ENCODE peak calls at places on chromosomes 12 and 14, in four cellular contexts. One of them, this sample, is unnamed.

GRCh38 chr14:104157303-104157928 is 19.0 kb downstream of the KIF26A start:
- DNase-seq in activated B cell treated with CpG ODN at 0.5 μM for 24 hours: no peak
- DNase-seq in stimulated activated CD4-positive, alpha-beta T cell treated with anti-CD3 and anti-CD28 coated beads, Interleukin-4, amount 100 ng/mL, for 1 hour: no peak
- DNase-seq in AG09319: no peak
- DNase-seq in this sample: no peak

GRCh38 chr14:55884819-55885218 is 233.4 kb upstream of the PELI2 start:
- DNase-seq in AG09319: no peak
- DNase-seq in stimulated activated CD4-positive, alpha-beta T cell treated with anti-CD3 and anti-CD28 coated beads, Interleukin-4, amount 100 ng/mL, for 1 hour: no peak
- DNase-seq in activated B cell treated with CpG ODN at 0.5 μM for 24 hours: no peak
- DNase-seq in this sample: peak

GRCh38 chr14:68604822-68605221 is 188.0 kb downstream of the ZFP36L1 start:
- DNase-seq in activated B cell treated with CpG ODN at 0.5 μM for 24 hours: no peak
- DNase-seq in AG09319: no peak
- DNase-seq in stimulated activated CD4-positive, alpha-beta T cell treated with anti-CD3 and anti-CD28 coated beads, Interleukin-4, amount 100 ng/mL, for 1 hour: no peak
- DNase-seq in this sample: no peak

GRCh38 chr12:108565976-108566375 is 3.6 kb downstream of the ISCU start:
- DNase-seq in AG09319: peak
- DNase-seq in stimulated activated CD4-positive, alpha-beta T cell treated with anti-CD3 and anti-CD28 coated beads, Interleukin-4, amount 100 ng/mL, for 1 hour: peak
- DNase-seq in activated B cell treated with CpG ODN at 0.5 μM for 24 hours: peak
- DNase-seq in this sample: peak

GRCh38 chr12:127560041-127560478 is 706.9 kb upstream of the TMEM132C start:
- DNase-seq in activated B cell treated with CpG ODN at 0.5 μM for 24 hours: no peak
- DNase-seq in stimulated activated CD4-positive, alpha-beta T cell treated with anti-CD3 and anti-CD28 coated beads, Interleukin-4, amount 100 ng/mL, for 1 hour: no peak
- DNase-seq in AG09319: no peak
- DNase-seq in this sample: no peak

GRCh38 chr12:59559702-59560101 is 36.1 kb upstream of the SLC16A7 start:
- DNase-seq in activated B cell treated with CpG ODN at 0.5 μM for 24 hours: no peak
- DNase-seq in stimulated activated CD4-positive, alpha-beta T cell treated with anti-CD3 and anti-CD28 coated beads, Interleukin-4, amount 100 ng/mL, for 1 hour: no peak
- DNase-seq in AG09319: no peak
- DNase-seq in this sample: no peak

GRCh38 chr12:77998236-77998786 is 167.6 kb downstream of the NAV3 start:
- DNase-seq in AG09319: no peak
- DNase-seq in stimulated activated CD4-positive, alpha-beta T cell treated with anti-CD3 and anti-CD28 coated beads, Interleukin-4, amount 100 ng/mL, for 1 hour: no peak
- DNase-seq in activated B cell treated with CpG ODN at 0.5 μM for 24 hours: no peak
- DNase-seq in this sample: no peak

GRCh38 chr12:85821759-85822158 is 14.4 kb downstream of the RASSF9 start:
- DNase-seq in AG09319: no peak
- DNase-seq in stimulated activated CD4-positive, alpha-beta T cell treated with anti-CD3 and anti-CD28 coated beads, Interleukin-4, amount 100 ng/mL, for 1 hour: no peak
- DNase-seq in activated B cell treated with CpG ODN at 0.5 μM for 24 hours: no peak
- DNase-seq in this sample: no peak

GRCh38 chr12:122834921-122835692 is at the start of gene HIP1R:
- DNase-seq in activated B cell treated with CpG ODN at 0.5 μM for 24 hours: peak
- DNase-seq in stimulated activated CD4-positive, alpha-beta T cell treated with anti-CD3 and anti-CD28 coated beads, Interleukin-4, amount 100 ng/mL, for 1 hour: peak
- DNase-seq in AG09319: no peak
- DNase-seq in this sample: peak

GRCh38 chr12:81077329-81077685 is 572 bp upstream of the ACSS3 start:
- DNase-seq in activated B cell treated with CpG ODN at 0.5 μM for 24 hours: no peak
- DNase-seq in AG09319: no peak
- DNase-seq in stimulated activated CD4-positive, alpha-beta T cell treated with anti-CD3 and anti-CD28 coated beads, Interleukin-4, amount 100 ng/mL, for 1 hour: no peak
- DNase-seq in this sample: peak

GRCh38 chr12:80937391-80938238 is at the start of gene LIN7A:
- DNase-seq in AG09319: no peak
- DNase-seq in activated B cell treated with CpG ODN at 0.5 μM for 24 hours: no peak
- DNase-seq in stimulated activated CD4-positive, alpha-beta T cell treated with anti-CD3 and anti-CD28 coated beads, Interleukin-4, amount 100 ng/mL, for 1 hour: no peak
- DNase-seq in this sample: peak

GRCh38 chr14:60655898-60656754 is 6.8 kb upstream of the SIX1 start:
- DNase-seq in stimulated activated CD4-positive, alpha-beta T cell treated with anti-CD3 and anti-CD28 coated beads, Interleukin-4, amount 100 ng/mL, for 1 hour: no peak
- DNase-seq in AG09319: no peak
- DNase-seq in activated B cell treated with CpG ODN at 0.5 μM for 24 hours: no peak
- DNase-seq in this sample: no peak

GRCh38 chr14:90045608-90046007 is 16.2 kb upstream of the KCNK13 start:
- DNase-seq in AG09319: no peak
- DNase-seq in stimulated activated CD4-positive, alpha-beta T cell treated with anti-CD3 and anti-CD28 coated beads, Interleukin-4, amount 100 ng/mL, for 1 hour: no peak
- DNase-seq in activated B cell treated with CpG ODN at 0.5 μM for 24 hours: no peak
- DNase-seq in this sample: no peak

GRCh38 chr14:64572721-64573508 is 23.2 kb downstream of the PPP1R36 start:
- DNase-seq in activated B cell treated with CpG ODN at 0.5 μM for 24 hours: no peak
- DNase-seq in stimulated activated CD4-positive, alpha-beta T cell treated with anti-CD3 and anti-CD28 coated beads, Interleukin-4, amount 100 ng/mL, for 1 hour: no peak
- DNase-seq in AG09319: no peak
- DNase-seq in this sample: no peak

GRCh38 chr12:82687020-82687951 is 580 bp downstream of the TMTC2 start:
- DNase-seq in AG09319: no peak
- DNase-seq in stimulated activated CD4-positive, alpha-beta T cell treated with anti-CD3 and anti-CD28 coated beads, Interleukin-4, amount 100 ng/mL, for 1 hour: peak
- DNase-seq in activated B cell treated with CpG ODN at 0.5 μM for 24 hours: peak
- DNase-seq in this sample: peak

GRCh38 chr12:122858591-122859302 is 23.5 kb downstream of the HIP1R start:
- DNase-seq in AG09319: no peak
- DNase-seq in activated B cell treated with CpG ODN at 0.5 μM for 24 hours: no peak
- DNase-seq in stimulated activated CD4-positive, alpha-beta T cell treated with anti-CD3 and anti-CD28 coated beads, Interleukin-4, amount 100 ng/mL, for 1 hour: no peak
- DNase-seq in this sample: no peak

GRCh38 chr12:56687225-56688128 is 607 bp downstream of the PTGES3 start:
- DNase-seq in activated B cell treated with CpG ODN at 0.5 μM for 24 hours: peak
- DNase-seq in stimulated activated CD4-positive, alpha-beta T cell treated with anti-CD3 and anti-CD28 coated beads, Interleukin-4, amount 100 ng/mL, for 1 hour: peak
- DNase-seq in AG09319: no peak
- DNase-seq in this sample: peak

GRCh38 chr14:81931828-81932227 is 398.2 kb upstream of the SEL1L start:
- DNase-seq in activated B cell treated with CpG ODN at 0.5 μM for 24 hours: no peak
- DNase-seq in AG09319: no peak
- DNase-seq in stimulated activated CD4-positive, alpha-beta T cell treated with anti-CD3 and anti-CD28 coated beads, Interleukin-4, amount 100 ng/mL, for 1 hour: no peak
- DNase-seq in this sample: no peak

GRCh38 chr14:84819528-84819927 is 710.4 kb upstream of the FLRT2 start:
- DNase-seq in activated B cell treated with CpG ODN at 0.5 μM for 24 hours: no peak
- DNase-seq in AG09319: no peak
- DNase-seq in stimulated activated CD4-positive, alpha-beta T cell treated with anti-CD3 and anti-CD28 coated beads, Interleukin-4, amount 100 ng/mL, for 1 hour: no peak
- DNase-seq in this sample: no peak

GRCh38 chr14:31265701-31266398 is 58.3 kb upstream of the HECTD1 start:
- DNase-seq in activated B cell treated with CpG ODN at 0.5 μM for 24 hours: no peak
- DNase-seq in stimulated activated CD4-positive, alpha-beta T cell treated with anti-CD3 and anti-CD28 coated beads, Interleukin-4, amount 100 ng/mL, for 1 hour: no peak
- DNase-seq in AG09319: no peak
- DNase-seq in this sample: peak

GRCh38 chr14:38409081-38409705 is 153.3 kb upstream of the CLEC14A start:
- DNase-seq in stimulated activated CD4-positive, alpha-beta T cell treated with anti-CD3 and anti-CD28 coated beads, Interleukin-4, amount 100 ng/mL, for 1 hour: no peak
- DNase-seq in AG09319: no peak
- DNase-seq in activated B cell treated with CpG ODN at 0.5 μM for 24 hours: no peak
- DNase-seq in this sample: no peak

GRCh38 chr12:80299976-80300375 is 144.1 kb upstream of the PTPRQ start:
- DNase-seq in stimulated activated CD4-positive, alpha-beta T cell treated with anti-CD3 and anti-CD28 coated beads, Interleukin-4, amount 100 ng/mL, for 1 hour: no peak
- DNase-seq in activated B cell treated with CpG ODN at 0.5 μM for 24 hours: no peak
- DNase-seq in AG09319: no peak
- DNase-seq in this sample: no peak